ENCODE peak calls at places on chromosomes 11 and 22, in ten cellular contexts. R, S, E, C, W, G, H, L, K and I are unnamed samples.

GRCh38 chr11:13035711-13036110 is 26.6 kb downstream of the RASSF10 start:
- DNase-seq in R (no peak), S (no peak), E (no peak), C (no peak), W (no peak), G (no peak), H (no peak), L (no peak), K (no peak), I (no peak)

GRCh38 chr11:74989269-74989655 is 529 bp downstream of the NEU3 start:
- DNase-seq in R (no peak), S (peak), E (no peak), C (no peak), W (peak), G (peak), H (no peak), L (no peak), K (no peak), I (peak)

GRCh38 chr11:36594316-36594989 is at the start of gene IFTAP:
- DNase-seq in R (no peak), S (no peak), E (peak), C (peak), W (peak), G (peak), H (peak), L (peak), K (peak), I (peak)

GRCh38 chr11:18332302-18332701 is 9.9 kb downstream of the GTF2H1 start:
- DNase-seq in R (no peak), S (no peak), E (peak), C (no peak), W (no peak), G (no peak), H (no peak), L (no peak), K (no peak), I (no peak)

GRCh38 chr22:41366323-41367014 is 15.3 kb upstream of the TEF start:
- DNase-seq in R (no peak), S (no peak), E (no peak), C (no peak), W (no peak), G (no peak), H (no peak), L (no peak), K (no peak), I (no peak)

GRCh38 chr11:107928767-107929507 is 689 bp downstream of the RAB39A start:
- DNase-seq in R (no peak), S (peak), E (no peak), C (peak), W (peak), G (no peak), H (peak), L (no peak), K (no peak), I (no peak)

GRCh38 chr22:19115628-19116027 is 6.6 kb downstream of the DGCR2 start:
- DNase-seq in R (no peak), S (no peak), E (no peak), C (no peak), W (peak), G (no peak), H (peak), L (no peak), K (no peak), I (peak)

GRCh38 chr11:12318791-12319733 is 58.3 kb upstream of the PARVA start:
- DNase-seq in R (no peak), S (no peak), E (no peak), C (no peak), W (no peak), G (peak), H (no peak), L (peak), K (no peak), I (peak)

GRCh38 chr11:9002920-9003572 is 755 bp downstream of the NRIP3 start:
- DNase-seq in R (peak), S (no peak), E (no peak), C (no peak), W (no peak), G (no peak), H (no peak), L (no peak), K (no peak), I (no peak)